ENCODE peak calls at places on chromosome 20, in seven cellular contexts. H is esophagus squamous epithelium, J is neural crest cell, S is RWPE1, G is breast epithelium, M is IMR-90, V is hepatocyte. W is an unnamed sample.
A peak's percentile ranks its signal among the peaks of the same experiment; 100 is the strongest.

GRCh38 chr20:53274807-53275206 is 302.6 kb downstream of the TSHZ2 start:
- DNase-seq in H (no peak), J (no peak), S (no peak), G (no peak), M (no peak), V (no peak), W (no peak)

GRCh38 chr20:50323209-50323608 is 132.6 kb downstream of the CEBPB start:
- DNase-seq in H (no peak), J (no peak), S (no peak), G (no peak), M (no peak), V (no peak), W (no peak)

GRCh38 chr20:32285621-32286334 is 8.3 kb downstream of the KIF3B start:
- DNase-seq in H (no peak), J (no peak), S (no peak), G (no peak), M (peak; percentile 10), V (peak; percentile 45), W (no peak)

GRCh38 chr20:43316271-43316670 is 126.6 kb upstream of the PTPRT start:
- DNase-seq in H (no peak), J (no peak), S (no peak), G (no peak), M (no peak), V (no peak), W (no peak)

GRCh38 chr20:29497261-29497671 is 1760.2 kb upstream of the DEFB115 start:
- DNase-seq in H (no peak), J (no peak), S (no peak), G (no peak), M (no peak), V (no peak), W (no peak)

GRCh38 chr20:47647994-47648393 is 137.3 kb downstream of the SULF2 start:
- DNase-seq in H (no peak), J (no peak), S (no peak), G (no peak), M (no peak), V (no peak), W (no peak)

GRCh38 chr20:3162080-3162611 is 2.5 kb upstream of the FASTKD5 start:
- DNase-seq in H (no peak), J (no peak), S (no peak), G (no peak), M (no peak), V (no peak), W (no peak)

GRCh38 chr20:17646209-17646717 is 35.8 kb downstream of the RRBP1 start:
- DNase-seq in H (no peak), J (no peak), S (no peak), G (no peak), M (no peak), V (no peak), W (no peak)

GRCh38 chr20:23622839-23623343 is 14.9 kb downstream of the CST3 start:
- DNase-seq in H (no peak), J (no peak), S (peak; percentile 96), G (no peak), M (peak; percentile 77), V (peak; percentile 83), W (peak; percentile 37)

GRCh38 chr20:4829494-4830211 is 107.9 kb downstream of the PRND start:
- DNase-seq in H (no peak), J (no peak), S (no peak), G (no peak), M (no peak), V (no peak), W (no peak)

GRCh38 chr20:36273414-36274247 is 32.5 kb upstream of the DLGAP4 start:
- DNase-seq in H (no peak), J (no peak), S (peak; percentile 41), G (no peak), M (peak; percentile 16), V (no peak), W (peak; percentile 46)

GRCh38 chr20:19603390-19603753 is 154.7 kb upstream of the RIN2 start:
- DNase-seq in H (no peak), J (no peak), S (no peak), G (no peak), M (no peak), V (no peak), W (no peak)

GRCh38 chr20:2108498-2108897 is 6.9 kb downstream of the STK35 start:
- DNase-seq in H (no peak), J (no peak), S (no peak), G (no peak), M (no peak), V (no peak), W (no peak)

GRCh38 chr20:35034150-35034549 is 58.5 kb downstream of the TRPC4AP start:
- DNase-seq in H (no peak), J (no peak), S (no peak), G (no peak), M (no peak), V (no peak), W (no peak)

GRCh38 chr20:48632017-48632824 is 195.6 kb downstream of the PREX1 start:
- DNase-seq in H (no peak), J (no peak), S (no peak), G (no peak), M (no peak), V (no peak), W (no peak)

GRCh38 chr20:58651823-58652605 is 931 bp downstream of the STX16 start:
- DNase-seq in H (peak; percentile 37), J (no peak), S (peak; percentile 97), G (no peak), M (peak; percentile 73), V (peak; percentile 67), W (peak; percentile 49)

GRCh38 chr20:58650181-58650775 is 805 bp upstream of the STX16 start:
- DNase-seq in H (no peak), J (no peak), S (no peak), G (no peak), M (no peak), V (peak; percentile 35), W (no peak)

GRCh38 chr20:58651548-58651822 is 402 bp downstream of the STX16 start:
- DNase-seq in H (no peak), J (no peak), S (no peak), G (no peak), M (peak; percentile 8), V (peak; percentile 77), W (no peak)

GRCh38 chr20:58649288-58650180 is 1.5 kb upstream of the STX16 start:
- DNase-seq in H (no peak), J (no peak), S (no peak), G (no peak), M (no peak), V (peak; percentile 32), W (no peak)

DNA sequence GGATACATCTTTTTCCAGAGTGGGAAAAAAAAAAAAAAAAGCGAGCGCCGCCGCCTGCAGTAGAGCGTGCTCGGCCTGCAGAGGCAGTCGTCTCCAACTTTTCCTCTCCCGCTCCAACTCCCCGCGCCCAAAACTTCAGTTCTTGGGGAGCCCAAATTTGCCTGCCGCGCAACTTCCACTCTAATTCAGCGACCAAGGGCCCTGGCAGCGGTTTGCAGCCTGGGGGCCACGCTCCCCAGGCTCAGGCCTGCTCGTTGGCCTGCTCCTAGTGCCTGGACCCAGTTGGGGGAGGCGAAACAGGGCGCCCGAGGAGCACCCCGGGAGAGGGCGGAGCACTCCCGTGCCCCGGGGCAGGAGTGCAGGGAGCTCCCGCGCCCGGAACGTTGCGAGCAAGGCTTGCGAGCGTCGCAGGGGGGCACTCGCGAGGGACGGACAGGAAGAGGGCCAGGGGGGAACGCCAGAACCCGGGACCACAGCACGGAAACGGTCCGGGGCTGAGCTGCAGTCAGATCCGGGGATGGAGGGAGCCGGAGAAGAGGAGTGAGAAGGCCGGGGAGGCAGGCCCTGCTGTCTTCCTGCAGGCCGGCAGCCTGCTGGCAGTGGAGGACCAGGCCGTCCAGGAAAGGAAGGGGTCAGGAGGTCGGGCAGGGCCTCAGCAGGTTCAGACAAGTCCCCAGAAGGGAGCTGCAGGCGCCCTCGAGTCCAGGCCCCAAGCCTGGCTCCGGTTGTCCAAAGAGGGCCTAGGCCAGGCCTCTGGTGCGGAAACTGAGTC is at the start of gene STX16:
- DNase-seq in H (peak; percentile 37), J (peak; percentile 82), S (peak; percentile 100), G (peak; percentile 89), M (peak; percentile 91), V (peak; percentile 96), W (peak; percentile 96)
- TF ChIP-seq CTCF in H (peak; percentile 57), J (peak; percentile 78), S (peak; percentile 99), G (peak; percentile 72), M (peak; percentile 53), V (peak; percentile 72), W (peak; percentile 96)

DNA sequence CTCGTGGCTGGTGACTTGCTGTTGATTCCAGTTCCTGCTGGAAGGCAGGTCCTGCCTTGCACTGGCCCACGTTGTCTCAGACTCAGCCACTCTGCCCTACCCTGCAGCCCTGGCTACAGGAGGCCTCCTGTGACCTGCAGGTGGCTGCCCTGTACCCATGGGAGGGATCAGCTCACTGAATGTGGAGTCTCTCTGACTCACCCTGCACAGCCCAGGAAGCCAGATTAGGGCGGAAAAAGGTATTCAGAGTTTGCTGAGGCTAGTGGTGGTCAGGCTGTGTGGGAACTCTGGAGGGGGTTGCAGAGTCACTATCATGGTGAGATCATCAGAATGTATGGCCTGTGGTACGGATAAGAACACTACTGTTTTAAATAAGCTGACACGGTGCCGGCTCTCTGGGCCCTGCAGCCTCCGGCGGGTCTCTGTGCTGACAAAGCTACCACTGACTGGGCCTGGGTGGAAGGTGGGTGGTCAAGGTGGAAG is 24.7 kb upstream of the PYGB start:
- DNase-seq in H (no peak), J (no peak), S (peak; percentile 96), G (no peak), M (peak; percentile 97), V (peak; percentile 84), W (peak; percentile 66)
- TF ChIP-seq CTCF in H (peak; percentile 49), J (no peak), S (no peak), G (no peak), M (peak; percentile 35), V (peak; percentile 19), W (no peak)

GRCh38 chr20:44785768-44786167 is 24.6 kb downstream of the RIMS4 start:
- DNase-seq in H (no peak), J (no peak), S (peak; percentile 58), G (no peak), M (no peak), V (no peak), W (no peak)
- TF ChIP-seq CTCF in H (no peak), J (no peak), S (no peak), G (no peak), M (no peak), V (no peak), W (no peak)

GRCh38 chr20:57080796-57081195 is 185.6 kb downstream of the BMP7 start:
- DNase-seq in H (no peak), J (no peak), S (no peak), G (no peak), M (no peak), V (no peak), W (no peak)
- TF ChIP-seq CTCF in H (peak; percentile 25), J (peak; percentile 39), S (peak; percentile 20), G (no peak), M (no peak), V (peak; percentile 29), W (no peak)

GRCh38 chr20:7094438-7094997 is 327.0 kb downstream of the BMP2 start:
- DNase-seq in H (no peak), J (peak; percentile 44), S (peak; percentile 62), G (no peak), M (peak; percentile 0), V (peak; percentile 66), W (peak; percentile 60)
- TF ChIP-seq CTCF in H (peak; percentile 73), J (peak; percentile 91), S (peak; percentile 74), G (no peak), M (peak; percentile 24), V (peak; percentile 61), W (peak; percentile 57)

GRCh38 chr20:672975-673604 is 2.5 kb downstream of the SCRT2 start:
- DNase-seq in H (no peak), J (no peak), S (no peak), G (no peak), M (no peak), V (no peak), W (no peak)
- TF ChIP-seq CTCF in H (peak; percentile 31), J (peak; percentile 32), S (no peak), G (no peak), M (peak; percentile 8), V (peak; percentile 6), W (no peak)